ENCODE peak calls at places on chromosomes 6 and 20, in four cellular contexts. Q is GM18507, R is neuronal stem cell, S is neural crest cell. B is an unnamed sample.

GRCh38 chr6:132380358-132380757 is 20.9 kb downstream of the MOXD1 start:
- DNase-seq in Q (no peak), R (no peak), S (no peak), B (no peak)

GRCh38 chr6:122406187-122406586 is 6.7 kb downstream of the HSF2 start:
- DNase-seq in Q (no peak), R (no peak), S (no peak), B (no peak)

GRCh38 chr20:2914160-2914559 is 40.9 kb downstream of the PTPRA start:
- DNase-seq in Q (no peak), R (no peak), S (no peak), B (peak; percentile 21)

GRCh38 chr6:95518630-95519227 is 58.6 kb upstream of the MANEA start:
- DNase-seq in Q (no peak), R (no peak), S (no peak), B (no peak)

GRCh38 chr20:13302647-13303425 is 81.8 kb downstream of the ISM1 start:
- DNase-seq in Q (peak; percentile 17), R (no peak), S (peak; percentile 30), B (peak; percentile 8)

GRCh38 chr6:147675281-147675680 is 166.8 kb downstream of the SAMD5 start:
- DNase-seq in Q (no peak), R (no peak), S (no peak), B (no peak)

GRCh38 chr6:7261030-7261841 is 51.8 kb downstream of the SSR1 start:
- DNase-seq in Q (peak; percentile 40), R (peak; percentile 90), S (peak; percentile 78), B (peak; percentile 92)

GRCh38 chr20:63064745-63065711 is 58.3 kb upstream of the BHLHE23 start:
- DNase-seq in Q (no peak), R (no peak), S (no peak), B (no peak)

GRCh38 chr20:52569201-52569600 is 377.6 kb upstream of the ZFP64 start:
- DNase-seq in Q (no peak), R (no peak), S (no peak), B (no peak)

GRCh38 chr20:13953227-13953626 is 37.2 kb downstream of the SEL1L2 start:
- DNase-seq in Q (no peak), R (no peak), S (no peak), B (no peak)

GRCh38 chr6:14001329-14002012 is 76.7 kb downstream of the RNF182 start:
- DNase-seq in Q (no peak), R (no peak), S (no peak), B (no peak)

GRCh38 chr6:15763364-15763763 is 100.5 kb upstream of the DTNBP1 start:
- DNase-seq in Q (no peak), R (no peak), S (no peak), B (no peak)

GRCh38 chr6:47168176-47168575 is 126.0 kb upstream of the ADGRF1 start:
- DNase-seq in Q (no peak), R (no peak), S (no peak), B (no peak)

GRCh38 chr6:30770592-30770991 is 26.2 kb upstream of the IER3 start:
- DNase-seq in Q (no peak), R (no peak), S (no peak), B (no peak)

GRCh38 chr20:58372836-58373235 is 16.2 kb upstream of the VAPB start:
- DNase-seq in Q (no peak), R (peak; percentile 31), S (no peak), B (no peak)

GRCh38 chr20:64131406-64131805 is 24.0 kb upstream of the NPBWR2 start:
- DNase-seq in Q (no peak), R (no peak), S (no peak), B (peak; percentile 75)

GRCh38 chr20:15902493-15902892 is 670.8 kb downstream of the KIF16B start:
- DNase-seq in Q (no peak), R (no peak), S (peak; percentile 3), B (no peak)

GRCh38 chr6:117229870-117230269 is 35.5 kb upstream of the VGLL2 start:
- DNase-seq in Q (no peak), R (no peak), S (no peak), B (no peak)

GRCh38 chr6:144285798-144286502 is 815 bp downstream of the UTRN start:
- DNase-seq in Q (no peak), R (no peak), S (peak; percentile 52), B (no peak)

GRCh38 chr6:31663087-31663960 is 1.5 kb downstream of the GPANK1 start:
- DNase-seq in Q (no peak), R (no peak), S (no peak), B (no peak)

GRCh38 chr6:52409499-52409898 is 10.6 kb upstream of the EFHC1 start:
- DNase-seq in Q (no peak), R (no peak), S (no peak), B (no peak)

GRCh38 chr20:59827138-59828056 is 106.0 kb downstream of the SYCP2 start:
- DNase-seq in Q (no peak), R (no peak), S (no peak), B (no peak)

GRCh38 chr20:33124261-33124660 is 43.7 kb upstream of the BPIFA2 start:
- DNase-seq in Q (no peak), R (no peak), S (no peak), B (no peak)

GRCh38 chr6:53134601-53135235 is 13.9 kb downstream of the GCM1 start:
- DNase-seq in Q (no peak), R (no peak), S (no peak), B (no peak)

GRCh38 chr6:73929421-73929820 is 233.4 kb downstream of the CD109 start:
- DNase-seq in Q (no peak), R (no peak), S (no peak), B (no peak)

GRCh38 chr20:25011261-25011660 is 18.7 kb upstream of the APMAP start:
- DNase-seq in Q (no peak), R (no peak), S (no peak), B (no peak)

GRCh38 chr20:21450572-21450971 is 53.2 kb upstream of the NKX2-4 start:
- DNase-seq in Q (no peak), R (no peak), S (no peak), B (no peak)

GRCh38 chr6:109455161-109455501 is 441 bp downstream of the MICAL1 start:
- DNase-seq in Q (no peak), R (no peak), S (peak; percentile 46), B (no peak)

GRCh38 chr6:75331134-75331533 is 46.5 kb upstream of the TMEM30A start:
- DNase-seq in Q (no peak), R (no peak), S (no peak), B (no peak)

GRCh38 chr20:35093245-35093884 is 758 bp upstream of the TRPC4AP start:
- DNase-seq in Q (no peak), R (no peak), S (no peak), B (no peak)

GRCh38 chr6:99181174-99181573 is 168.3 kb downstream of the FAXC start:
- DNase-seq in Q (no peak), R (no peak), S (no peak), B (no peak)

GRCh38 chr6:153677522-153677921 is 361.5 kb upstream of the OPRM1 start:
- DNase-seq in Q (no peak), R (no peak), S (no peak), B (no peak)

GRCh38 chr20:52049001-52049731 is 142.4 kb downstream of the ZFP64 start:
- DNase-seq in Q (no peak), R (peak; percentile 53), S (peak; percentile 5), B (no peak)

GRCh38 chr20:35547319-35547718 is 5.4 kb downstream of the ERGIC3 start:
- DNase-seq in Q (no peak), R (no peak), S (no peak), B (no peak)